ENCODE peak calls at places on chromosomes 12 and 14, in ten cellular contexts. K is lung, F is mesothelial cell of epicardium, Z is AG09319, Q is AG09309, C is RWPE2, B is OCI-LY7, J is choroid plexus epithelial cell, I is WTC11, S is BJ. R is an unnamed sample.

GRCh38 chr12:93002278-93003054 is 73.4 kb upstream of the EEA1 start:
- DNase-seq in B (no peak), S (peak), K (no peak), F (no peak), I (no peak), Z (peak), J (peak), Q (peak), C (no peak), R (no peak)

GRCh38 chr12:59736359-59736758 is 140.5 kb downstream of the SLC16A7 start:
- DNase-seq in J (no peak), Q (no peak), F (no peak), K (no peak), S (no peak), I (no peak), Z (no peak), C (no peak), B (no peak), R (no peak)

GRCh38 chr12:104446646-104447415 is 9.9 kb upstream of the CHST11 start:
- DNase-seq in S (no peak), J (no peak), B (no peak), F (no peak), C (no peak), I (no peak), Q (no peak), K (no peak), Z (no peak), R (no peak)

GRCh38 chr12:110248096-110248447 is 33.0 kb upstream of the ATP2A2 start:
- DNase-seq in K (no peak), F (no peak), J (no peak), Q (no peak), B (no peak), Z (no peak), I (no peak), C (no peak), S (no peak), R (no peak)

GRCh38 chr12:116528067-116528466 is 31.1 kb upstream of the MAP1LC3B2 start:
- DNase-seq in F (no peak), C (no peak), Z (no peak), Q (peak), S (no peak), K (no peak), I (no peak), B (no peak), J (peak), R (no peak)

GRCh38 chr14:67620217-67620789 is 583 bp downstream of the ARG2 start:
- DNase-seq in I (peak), Z (no peak), K (no peak), B (no peak), Q (no peak), C (no peak), J (peak), F (no peak), S (no peak), R (no peak)

GRCh38 chr14:53999061-53999488 is 42.5 kb upstream of the BMP4 start:
- DNase-seq in S (peak), I (no peak), J (peak), F (no peak), Q (peak), Z (no peak), C (no peak), B (no peak), K (peak), R (no peak)

GRCh38 chr12:131950182-131950913 is 606 bp downstream of the EP400 start:
- DNase-seq in C (no peak), B (peak), K (no peak), Q (no peak), I (no peak), Z (no peak), F (no peak), S (no peak), J (no peak), R (peak)

GRCh38 chr12:102992297-102992696 is 34.8 kb downstream of the ASCL1 start:
- DNase-seq in B (no peak), K (no peak), Z (no peak), C (no peak), F (no peak), I (no peak), J (no peak), S (no peak), Q (no peak), R (no peak)

GRCh38 chr12:2403221-2403976 is 350.6 kb downstream of the CACNA1C start:
- DNase-seq in B (no peak), Z (no peak), K (no peak), S (no peak), Q (no peak), I (no peak), F (no peak), C (peak), J (no peak), R (no peak)

GRCh38 chr14:22158560-22158959 is 430.5 kb downstream of the DAD1 start:
- DNase-seq in K (no peak), F (no peak), Q (no peak), B (no peak), J (no peak), C (no peak), Z (no peak), S (no peak), I (no peak), R (no peak)

GRCh38 chr14:22164616-22165015 is 424.4 kb downstream of the DAD1 start:
- DNase-seq in Q (no peak), S (no peak), F (no peak), B (no peak), K (no peak), C (no peak), I (no peak), Z (no peak), J (peak), R (no peak)

GRCh38 chr14:22159968-22160367 is 429.1 kb downstream of the DAD1 start:
- DNase-seq in Q (no peak), I (no peak), J (no peak), F (no peak), K (no peak), B (no peak), S (no peak), Z (no peak), C (no peak), R (no peak)

GRCh38 chr14:22159049-22159448 is 430.0 kb downstream of the DAD1 start:
- DNase-seq in K (no peak), Q (no peak), S (no peak), F (no peak), Z (no peak), I (no peak), B (no peak), C (peak), J (no peak), R (no peak)

GRCh38 chr14:22163051-22163450 is 426.0 kb downstream of the DAD1 start:
- DNase-seq in K (no peak), J (peak), B (peak), C (no peak), Z (no peak), F (no peak), S (no peak), Q (no peak), I (no peak), R (no peak)
- TF ChIP-seq CTCF in K (no peak), J (peak), B (peak), C (peak), Z (no peak), F (no peak), S (peak), Q (no peak), I (no peak), R (peak)

GRCh38 chr12:75816892-75817291 is 214.7 kb downstream of the PHLDA1 start:
- DNase-seq in I (no peak), J (peak), C (no peak), Z (no peak), Q (no peak), F (no peak), S (no peak), K (no peak), B (peak), R (no peak)
- TF ChIP-seq CTCF in I (no peak), J (no peak), C (peak), Z (peak), Q (no peak), F (no peak), S (no peak), K (no peak), B (peak), R (no peak)

DNA sequence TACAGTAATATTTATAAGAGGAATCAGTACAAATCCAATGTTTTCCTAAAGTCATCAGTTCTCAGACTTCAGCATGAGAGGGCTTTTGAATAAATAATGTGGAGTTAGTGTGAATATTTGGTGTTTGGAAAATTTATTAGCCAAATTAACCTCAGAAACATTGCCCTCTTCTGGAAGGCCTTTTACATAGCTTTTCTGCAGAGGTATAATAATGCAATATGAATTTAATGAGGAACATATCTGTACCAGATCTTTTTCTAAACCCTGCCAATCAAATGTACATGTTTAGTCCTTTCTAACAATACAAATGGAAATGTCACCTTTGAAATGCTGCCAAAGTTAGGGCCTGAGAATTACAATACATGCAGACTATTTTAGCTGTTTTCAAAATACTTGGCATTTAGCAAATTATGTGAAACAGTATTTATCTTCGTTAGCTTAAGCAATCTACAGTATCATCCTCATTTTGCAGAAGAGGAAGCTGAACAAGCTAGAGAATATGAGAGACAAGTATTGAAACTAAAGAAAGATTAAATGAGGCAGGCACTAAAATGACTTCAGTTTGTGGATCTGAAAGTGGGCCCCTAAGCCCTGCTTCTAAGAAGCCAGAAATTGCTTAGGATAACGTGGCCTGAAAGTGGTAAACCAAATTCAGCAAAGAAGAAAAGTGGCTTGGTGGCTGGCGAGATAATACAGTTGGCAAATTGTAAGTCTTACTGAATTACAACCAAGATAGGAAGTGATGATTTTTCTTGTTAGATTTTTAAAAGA is 60.4 kb upstream of the MANSC4 start:
- DNase-seq in F (no peak), Q (no peak), J (peak), I (no peak), B (peak), S (no peak), Z (no peak), K (no peak), C (no peak), R (no peak)
- TF ChIP-seq CTCF in F (no peak), Q (peak), J (peak), I (no peak), B (peak), S (peak), Z (peak), K (no peak), C (peak), R (no peak)

GRCh38 chr12:57242329-57242690 is 8.7 kb downstream of the STAC3 start:
- DNase-seq in J (no peak), S (no peak), B (peak), Z (no peak), K (no peak), F (no peak), I (no peak), C (peak), Q (no peak), R (no peak)

GRCh38 chr12:57241556-57242310 is 9.3 kb downstream of the STAC3 start:
- DNase-seq in I (peak), F (no peak), Z (no peak), S (no peak), C (peak), J (no peak), Q (no peak), B (peak), K (no peak), R (no peak)

GRCh38 chr12:57239587-57240068 is 10.1 kb downstream of the SHMT2 start:
- DNase-seq in Z (no peak), B (no peak), K (no peak), C (peak), S (no peak), I (no peak), Q (no peak), J (no peak), F (no peak), R (no peak)

GRCh38 chr12:57240069-57240921 is 10.7 kb downstream of the STAC3 start:
- DNase-seq in I (peak), C (peak), K (no peak), J (peak), Q (no peak), F (no peak), Z (no peak), S (no peak), B (peak), R (no peak)

DNA sequence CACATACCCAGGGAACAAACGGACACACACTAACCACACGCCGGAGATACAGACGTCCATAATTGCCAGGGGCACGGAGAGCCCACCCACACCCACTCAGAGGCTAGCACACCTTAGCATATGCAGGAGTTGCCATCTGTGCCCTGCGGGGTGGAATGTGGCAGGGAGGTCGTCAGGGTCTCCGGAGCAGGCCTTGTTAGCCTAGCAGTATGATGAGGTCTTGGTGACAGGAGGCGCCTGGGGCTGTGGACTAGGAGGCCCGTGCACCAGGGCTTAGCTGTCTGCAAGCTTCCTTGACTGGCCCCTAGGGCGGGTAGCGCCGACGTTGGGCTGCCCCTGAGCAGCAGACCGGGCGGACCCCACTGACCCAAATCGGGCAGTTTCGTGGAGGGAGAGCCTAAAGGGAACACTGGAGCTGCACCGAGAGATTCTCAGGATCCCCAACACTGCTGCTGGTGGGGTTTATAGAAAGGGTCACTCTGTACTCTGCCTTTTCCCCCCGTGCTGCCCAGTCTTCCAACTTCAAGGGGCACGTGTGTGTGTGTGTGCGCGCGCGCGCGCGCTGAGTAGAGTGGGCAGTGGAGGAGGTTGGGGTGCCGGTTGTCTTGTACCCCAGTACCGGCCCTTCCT is 9.9 kb downstream of the STAC3 start:
- DNase-seq in C (no peak), K (no peak), B (peak), Z (no peak), I (peak), F (no peak), J (no peak), Q (no peak), S (no peak), R (no peak)
- TF ChIP-seq CTCF in C (no peak), K (no peak), B (no peak), Z (no peak), I (no peak), F (no peak), J (peak), Q (no peak), S (no peak), R (peak)

DNA sequence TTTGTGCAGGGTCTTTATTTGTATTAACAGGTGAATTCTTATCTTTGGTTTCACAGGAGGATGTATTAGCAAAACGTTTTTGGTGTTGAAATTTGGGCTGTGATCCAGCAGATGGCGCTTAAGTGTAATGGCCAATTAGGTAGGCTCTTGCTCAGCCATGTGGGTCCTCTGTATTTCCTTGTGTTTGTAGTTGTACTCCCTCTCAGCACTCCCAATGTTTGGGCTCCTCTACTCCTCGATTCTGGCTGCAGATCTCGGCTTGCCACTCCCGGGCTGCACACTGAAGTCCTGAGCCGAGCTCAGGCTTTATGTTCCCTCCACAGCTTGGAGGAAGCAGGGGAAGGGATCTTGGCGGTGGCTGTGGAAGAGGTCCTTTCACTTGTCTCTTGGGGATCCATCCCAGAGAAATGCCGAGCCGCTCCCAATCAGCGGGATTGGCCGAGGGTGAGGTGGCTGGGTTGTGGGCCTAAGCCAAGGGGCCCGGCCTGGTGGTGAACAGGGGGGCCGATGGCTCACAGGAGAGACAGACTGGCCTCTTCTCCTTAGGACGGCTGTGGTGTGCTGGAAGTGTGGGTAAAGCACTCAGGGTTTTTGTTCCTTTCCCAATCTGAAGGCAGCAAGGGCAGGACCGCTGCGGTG is 133.7 kb downstream of the AEBP2 start:
- DNase-seq in C (no peak), F (no peak), S (no peak), Z (no peak), K (no peak), B (peak), Q (no peak), J (peak), I (peak), R (no peak)
- TF ChIP-seq CTCF in C (peak), F (no peak), S (peak), Z (peak), K (no peak), B (peak), Q (peak), J (peak), I (peak), R (peak)

GRCh38 chr12:43113153-43113552 is 438.9 kb downstream of the ADAMTS20 start:
- DNase-seq in C (no peak), S (no peak), J (peak), K (no peak), B (no peak), Q (peak), F (no peak), Z (peak), I (no peak), R (no peak)
- TF ChIP-seq CTCF in C (no peak), S (peak), J (peak), K (no peak), B (no peak), Q (peak), F (no peak), Z (peak), I (no peak), R (peak)

DNA sequence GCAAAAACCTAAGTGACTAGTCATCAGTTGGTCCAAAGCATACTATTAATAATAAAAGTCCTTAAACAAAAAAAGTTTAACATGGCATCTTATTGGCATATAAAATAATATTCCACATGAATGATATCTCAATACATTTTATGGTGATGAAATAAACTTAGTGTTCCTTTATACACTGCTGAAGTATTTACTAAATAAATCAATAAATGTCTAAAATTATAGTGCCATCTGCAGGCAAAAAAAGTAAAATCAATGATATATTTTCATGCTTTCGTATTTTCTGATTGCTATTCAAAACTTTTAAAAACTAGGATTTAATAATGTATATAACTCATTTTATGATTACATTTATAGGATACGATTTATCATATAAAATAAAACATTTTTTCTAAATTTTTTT is 30.5 kb downstream of the PUS7L start:
- DNase-seq in I (no peak), F (no peak), Q (no peak), Z (no peak), B (no peak), C (no peak), K (no peak), S (no peak), J (no peak), R (no peak)
- TF ChIP-seq CTCF in I (no peak), F (peak), Q (no peak), Z (peak), B (peak), C (peak), K (no peak), S (peak), J (peak), R (peak)

GRCh38 chr12:49491823-49492222 is 47.0 kb upstream of the KCNH3 start:
- DNase-seq in Z (no peak), I (no peak), C (no peak), K (no peak), J (peak), Q (no peak), S (no peak), B (no peak), F (no peak), R (no peak)

GRCh38 chr12:49487605-49488004 is 51.2 kb upstream of the KCNH3 start:
- DNase-seq in K (no peak), J (no peak), Z (no peak), Q (no peak), C (no peak), F (no peak), I (no peak), B (no peak), S (no peak), R (no peak)

GRCh38 chr12:49489154-49489553 is 49.7 kb upstream of the KCNH3 start:
- DNase-seq in J (no peak), C (no peak), S (no peak), F (no peak), Z (no peak), I (no peak), Q (no peak), B (no peak), K (no peak), R (no peak)

GRCh38 chr12:49489720-49490119 is 49.1 kb upstream of the KCNH3 start:
- DNase-seq in J (peak), Q (peak), Z (no peak), F (no peak), B (no peak), K (no peak), I (no peak), C (no peak), S (peak), R (no peak)
- TF ChIP-seq CTCF in J (peak), Q (no peak), Z (no peak), F (no peak), B (no peak), K (no peak), I (no peak), C (peak), S (no peak), R (no peak)

GRCh38 chr12:90274407-90274806 is 565.8 kb upstream of the ATP2B1 start:
- DNase-seq in C (no peak), Z (no peak), F (no peak), B (no peak), S (no peak), K (no peak), Q (no peak), I (no peak), J (no peak), R (no peak)
- TF ChIP-seq CTCF in C (no peak), Z (no peak), F (no peak), B (no peak), S (no peak), K (no peak), Q (no peak), I (no peak), J (no peak), R (no peak)

R was measured in type B pancreatic cell.